ENCODE peak calls at places on chromosomes 12 and 14, in seven cellular contexts. K is stimulated activated CD4-positive, alpha-beta T cell treated with anti-CD3 and anti-CD28 coated beads, Interleukin-1b, Interleukin-23, amount 100 ng/mL, for 24 hours; U is heart right ventricle; T is GM04503; Q is dorsolateral prefrontal cortex; X is omental fat pad; N is NAMALWA. L is an unnamed sample.

GRCh38 chr12:130438243-130438620 is 100.5 kb downstream of the PIWIL1 start:
- DNase-seq in T (no peak), K (no peak), Q (no peak), U (no peak), X (no peak), N (no peak), L (no peak)

GRCh38 chr14:20802341-20803084 is at the start of gene RNASE1:
- DNase-seq in X (no peak), Q (peak), K (no peak), U (no peak), N (no peak), T (no peak), L (no peak)

GRCh38 chr12:2347137-2347843 is 294.5 kb downstream of the CACNA1C start:
- DNase-seq in X (no peak), K (no peak), Q (no peak), U (no peak), N (no peak), T (no peak), L (no peak)

GRCh38 chr14:31256534-31257243 is 49.1 kb upstream of the HECTD1 start:
- DNase-seq in N (no peak), T (no peak), Q (no peak), U (no peak), K (no peak), X (no peak), L (no peak)

GRCh38 chr14:24032727-24033418 is 18.9 kb upstream of the CARMIL3 start:
- DNase-seq in K (no peak), X (no peak), U (no peak), T (peak), Q (no peak), N (no peak), L (no peak)

GRCh38 chr12:82696543-82696942 is 9.8 kb downstream of the TMTC2 start:
- DNase-seq in Q (no peak), K (no peak), U (no peak), X (no peak), T (no peak), N (no peak), L (no peak)

GRCh38 chr14:85416771-85417170 is 113.2 kb upstream of the FLRT2 start:
- DNase-seq in N (no peak), U (no peak), K (no peak), X (no peak), T (peak), Q (no peak), L (peak)

GRCh38 chr14:28297559-28297958 is 469.0 kb upstream of the FOXG1 start:
- DNase-seq in T (no peak), Q (no peak), X (no peak), N (no peak), U (no peak), K (no peak), L (no peak)

GRCh38 chr14:104983231-104983721 is 2.3 kb upstream of the CLBA1 start:
- DNase-seq in Q (no peak), N (no peak), U (no peak), X (no peak), T (no peak), K (no peak), L (no peak)

GRCh38 chr12:131761638-131762037 is 50.7 kb downstream of the SFSWAP start:
- DNase-seq in Q (no peak), X (no peak), N (no peak), K (no peak), U (no peak), T (no peak), L (no peak)

GRCh38 chr12:49555631-49556390 is 12.1 kb downstream of the MCRS1 start:
- DNase-seq in K (no peak), Q (no peak), T (no peak), N (no peak), X (no peak), U (no peak), L (no peak)

GRCh38 chr12:69055280-69055679 is 122.3 kb upstream of the CPM start:
- DNase-seq in Q (no peak), N (no peak), U (no peak), T (no peak), K (no peak), X (no peak), L (no peak)

GRCh38 chr14:66425402-66425801 is 60.8 kb upstream of the CCDC196 start:
- DNase-seq in T (no peak), Q (no peak), N (no peak), K (no peak), X (no peak), U (peak), L (no peak)

GRCh38 chr14:51981218-51981854 is 8.0 kb upstream of the RTRAF start:
- DNase-seq in N (no peak), X (no peak), K (no peak), Q (no peak), T (no peak), U (no peak), L (no peak)

GRCh38 chr12:13981296-13981962 is at the start of gene GRIN2B:
- DNase-seq in T (no peak), Q (peak), K (no peak), U (no peak), N (no peak), X (no peak), L (no peak)

GRCh38 chr12:132342322-132342721 is 12.9 kb upstream of the GALNT9 start:
- DNase-seq in T (no peak), X (no peak), Q (no peak), U (no peak), N (no peak), K (no peak), L (no peak)

GRCh38 chr12:41606741-41607460 is 418.8 kb downstream of the PDZRN4 start:
- DNase-seq in T (no peak), U (no peak), N (no peak), Q (no peak), X (no peak), K (no peak), L (no peak)

GRCh38 chr12:65822732-65823480 is 1.4 kb upstream of the HMGA2 start:
- DNase-seq in X (no peak), U (no peak), T (no peak), K (no peak), N (no peak), Q (no peak), L (peak)

GRCh38 chr14:75282166-75282547 is 3.5 kb downstream of the FOS start:
- DNase-seq in T (no peak), N (peak), K (no peak), X (no peak), U (no peak), Q (no peak), L (no peak)

GRCh38 chr14:60654303-60654925 is 5.1 kb upstream of the SIX1 start:
- DNase-seq in N (no peak), X (no peak), K (no peak), Q (no peak), U (no peak), T (no peak), L (no peak)

GRCh38 chr14:96156804-96157760 is 47.6 kb upstream of the BDKRB2 start:
- DNase-seq in U (no peak), Q (no peak), T (no peak), K (no peak), X (no peak), N (no peak), L (no peak)

GRCh38 chr14:22535126-22535525 is 53.9 kb downstream of the DAD1 start:
- DNase-seq in T (no peak), K (no peak), N (no peak), U (no peak), Q (no peak), X (no peak), L (no peak)

GRCh38 chr12:70762000-70762399 is 124.8 kb upstream of the PTPRB start:
- DNase-seq in N (no peak), T (no peak), K (no peak), X (no peak), Q (no peak), U (no peak), L (no peak)

GRCh38 chr14:92644601-92645515 is 103.6 kb downstream of the LGMN start:
- DNase-seq in T (no peak), U (no peak), N (no peak), X (no peak), Q (no peak), K (no peak), L (no peak)

GRCh38 chr14:103129301-103130016 is 6.2 kb downstream of the TNFAIP2 start:
- DNase-seq in T (no peak), Q (no peak), X (no peak), U (no peak), K (no peak), N (no peak), L (no peak)

GRCh38 chr14:52400846-52401245 is 86.7 kb downstream of the PTGER2 start:
- DNase-seq in T (no peak), Q (no peak), U (no peak), K (no peak), X (no peak), N (no peak), L (no peak)

GRCh38 chr12:100154472-100155247 is 12.0 kb upstream of the BLTP3B start:
- DNase-seq in U (peak), K (peak), X (peak), T (no peak), Q (no peak), N (peak), L (peak)

GRCh38 chr12:17370621-17371020 is 719.4 kb downstream of the RERGL start:
- DNase-seq in K (no peak), Q (no peak), U (no peak), X (no peak), N (no peak), T (no peak), L (no peak)

GRCh38 chr12:111443586-111443985 is 37.9 kb downstream of the SH2B3 start:
- DNase-seq in X (no peak), U (no peak), N (no peak), T (no peak), K (no peak), Q (no peak), L (no peak)

GRCh38 chr12:3200032-3200617 is 122.9 kb downstream of the TSPAN9 start:
- DNase-seq in X (no peak), N (no peak), Q (peak), U (peak), K (no peak), T (no peak), L (no peak)

GRCh38 chr14:80464531-80465149 is 253.3 kb upstream of the DIO2 start:
- DNase-seq in T (no peak), U (no peak), K (no peak), X (no peak), N (no peak), Q (no peak), L (no peak)

GRCh38 chr14:91843437-91843836 is 23.9 kb downstream of the TC2N start:
- DNase-seq in U (no peak), Q (no peak), X (no peak), N (no peak), T (no peak), K (no peak), L (no peak)

GRCh38 chr14:49754570-49755097 is 13.3 kb upstream of the KLHDC2 start:
- DNase-seq in T (no peak), K (no peak), X (no peak), Q (no peak), U (no peak), N (no peak), L (no peak)

GRCh38 chr12:53207042-53207441 is at the start of gene ITGB7:
- DNase-seq in U (no peak), Q (no peak), T (no peak), K (peak), X (no peak), N (peak), L (no peak)

GRCh38 chr12:109927622-109928021 is 27.5 kb downstream of the TCHP start:
- DNase-seq in Q (no peak), U (no peak), T (no peak), X (no peak), N (peak), K (no peak), L (peak)

GRCh38 chr12:81015510-81015909 is 62.4 kb upstream of the ACSS3 start:
- DNase-seq in N (no peak), X (no peak), T (no peak), K (no peak), U (no peak), Q (no peak), L (no peak)

GRCh38 chr14:76917158-76917596 is 91.0 kb downstream of the LRRC74A start:
- DNase-seq in X (peak), T (no peak), N (peak), U (no peak), K (no peak), Q (no peak), L (peak)

GRCh38 chr14:61264022-61264571 is 17.0 kb downstream of the TMEM30B start:
- DNase-seq in U (no peak), T (no peak), K (no peak), X (no peak), Q (no peak), N (no peak), L (no peak)